ENCODE peak calls at places on chromosomes 7 and 10, in ten cellular contexts. Y is adrenal gland, N is tibial artery, Z is sigmoid colon, E is bronchial epithelial cell, R is trophoblast cell, K is heart right ventricle, S is RWPE2, L is colonic mucosa, V is MM.1S. M is an unnamed sample. For H3K36me3, the result is how much of the 10 kb centered on the place peaks cover.

GRCh38 chr10:8350250-8350967 is 295.9 kb downstream of the GATA3 start:
- DNase-seq in Y (no peak), N (no peak), Z (no peak), E (no peak), R (peak), K (no peak), S (no peak), L (no peak), V (no peak), M (no peak)

GRCh38 chr10:103986360-103986759 is 19.4 kb downstream of the SLK start:
- DNase-seq in Y (no peak), N (no peak), Z (no peak), E (no peak), R (no peak), K (no peak), S (no peak), L (no peak), V (no peak), M (no peak)

GRCh38 chr10:21689881-21690280 is 155.8 kb downstream of the MLLT10 start:
- DNase-seq in Y (no peak), N (no peak), Z (no peak), E (no peak), R (no peak), K (no peak), S (no peak), L (no peak), V (peak), M (no peak)

GRCh38 chr10:31483546-31483945 is 164.5 kb downstream of the ZEB1 start:
- DNase-seq in Y (no peak), N (no peak), Z (no peak), E (no peak), R (no peak), K (no peak), S (no peak), L (no peak), V (no peak), M (no peak)

GRCh38 chr7:123682690-123683089 is 27.0 kb downstream of the LMOD2 start:
- DNase-seq in Y (peak), N (no peak), Z (no peak), E (peak), R (peak), K (no peak), S (no peak), L (peak), V (peak), M (peak)

GRCh38 chr7:92608380-92609322 is 18.5 kb upstream of the FAM133B start:
- DNase-seq in Y (no peak), N (no peak), Z (no peak), E (no peak), R (peak), K (no peak), S (no peak), L (peak), V (no peak), M (no peak)

GRCh38 chr7:194257-194995 is 2.1 kb downstream of the FAM20C start:
- DNase-seq in Y (no peak), N (no peak), Z (no peak), E (no peak), R (no peak), K (no peak), S (no peak), L (peak), V (no peak), M (no peak)

GRCh38 chr7:88329532-88330463 is 23.1 kb upstream of the STEAP4 start:
- DNase-seq in Y (no peak), N (no peak), Z (no peak), E (no peak), R (no peak), K (no peak), S (no peak), L (no peak), V (no peak), M (no peak)

GRCh38 chr10:71693377-71693776 is 26.2 kb downstream of the C10orf105 start:
- DNase-seq in Y (no peak), N (no peak), Z (no peak), E (peak), R (no peak), K (no peak), S (no peak), L (no peak), V (no peak), M (no peak)

GRCh38 chr7:80499350-80499955 is 12.4 kb downstream of the GNAT3 start:
- DNase-seq in Y (peak), N (no peak), Z (peak), E (peak), R (peak), K (peak), S (peak), L (no peak), V (no peak), M (no peak)

GRCh38 chr7:98995111-98995510 is 116.8 kb downstream of the TRRAP start:
- DNase-seq in Y (no peak), N (no peak), Z (no peak), E (no peak), R (no peak), K (no peak), S (no peak), L (no peak), V (no peak), M (no peak)

GRCh38 chr7:116354171-116354545 is 143.8 kb downstream of the TES start:
- DNase-seq in Y (no peak), N (peak), Z (peak), E (peak), R (peak), K (peak), S (no peak), L (peak), V (no peak), M (no peak)

GRCh38 chr10:30503700-30504462 is 69.9 kb downstream of the MAP3K8 start:
- DNase-seq in Y (peak), N (no peak), Z (no peak), E (no peak), R (no peak), K (no peak), S (no peak), L (no peak), V (no peak), M (no peak)

GRCh38 chr7:40221836-40222235 is 87.0 kb downstream of the SUGCT start:
- DNase-seq in Y (no peak), N (peak), Z (no peak), E (peak), R (peak), K (no peak), S (peak), L (no peak), V (no peak), M (no peak)

GRCh38 chr10:107692072-107692471 is 527.6 kb upstream of the SORCS1 start:
- DNase-seq in Y (no peak), N (no peak), Z (no peak), E (no peak), R (no peak), K (no peak), S (no peak), L (no peak), V (no peak), M (no peak)

GRCh38 chr10:1374901-1375804 is 319.0 kb downstream of the WDR37 start:
- DNase-seq in Y (no peak), N (no peak), Z (no peak), E (no peak), R (no peak), K (no peak), S (no peak), L (peak), V (no peak), M (no peak)

GRCh38 chr10:46232666-46233065 is 54.1 kb upstream of the ANTXRL start:
- DNase-seq in Y (no peak), N (no peak), Z (no peak), E (no peak), R (no peak), K (no peak), S (peak), L (peak), V (no peak), M (no peak)

GRCh38 chr7:74058486-74058885 is 25.1 kb upstream of the LIMK1 start:
- DNase-seq in Y (no peak), N (peak), Z (no peak), E (no peak), R (no peak), K (no peak), S (no peak), L (no peak), V (no peak), M (no peak)

GRCh38 chr10:124849111-124849773 is 47.6 kb downstream of the ABRAXAS2 start:
- DNase-seq in Y (no peak), N (no peak), Z (no peak), E (no peak), R (no peak), K (no peak), S (no peak), L (no peak), V (no peak), M (no peak)

GRCh38 chr7:102425639-102426267 is 7.6 kb upstream of the ORAI2 start:
- DNase-seq in Y (no peak), N (peak), Z (no peak), E (no peak), R (peak), K (no peak), S (no peak), L (peak), V (peak), M (peak)

GRCh38 chr7:3197567-3198212 is 103.4 kb upstream of the SDK1 start:
- DNase-seq in Y (no peak), N (no peak), Z (peak), E (no peak), R (no peak), K (no peak), S (no peak), L (no peak), V (no peak), M (no peak)

GRCh38 chr7:584122-584465 is 64.4 kb upstream of the PDGFA start:
- DNase-seq in Y (no peak), N (no peak), Z (no peak), E (no peak), R (peak), K (no peak), S (no peak), L (peak), V (no peak), M (peak)

GRCh38 chr10:32367793-32368453 is 21.0 kb upstream of the EPC1 start:
- DNase-seq in Y (peak), N (peak), Z (peak), E (peak), R (peak), K (peak), S (no peak), L (peak), V (peak), M (peak)

GRCh38 chr7:127620406-127621233 is 2.7 kb upstream of the PAX4 start:
- DNase-seq in Y (no peak), N (no peak), Z (no peak), E (no peak), R (no peak), K (no peak), S (no peak), L (no peak), V (no peak), M (no peak)

DNA sequence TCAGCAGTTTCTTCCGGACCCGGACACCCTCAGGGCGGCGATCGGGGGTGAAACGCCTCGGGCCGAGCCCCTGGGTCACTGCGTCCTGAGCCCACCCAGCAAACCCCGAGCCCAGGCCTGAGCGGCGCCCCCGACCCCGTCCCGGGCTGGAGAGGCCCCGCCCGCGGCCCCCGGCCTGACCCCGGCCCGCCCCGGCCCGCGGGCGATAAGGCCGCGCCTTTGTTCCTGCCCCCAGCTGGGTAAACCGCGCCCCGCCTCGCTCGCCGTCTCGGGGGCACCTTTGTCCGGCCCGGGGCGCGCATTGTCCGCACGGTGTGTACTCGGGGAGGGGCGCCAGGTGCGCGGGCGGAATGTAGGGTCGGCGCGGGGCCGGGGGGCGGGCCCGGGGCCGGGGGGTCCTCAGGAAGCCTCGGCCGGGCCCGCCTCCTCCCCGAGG is 10.8 kb downstream of the MNX1 start:
- DNase-seq in Y (no peak), N (peak), Z (no peak), E (no peak), R (no peak), K (no peak), S (no peak), L (peak), V (no peak), M (no peak)
- H3K4me3 ChIP-seq in Y (no peak), N (peak), Z (peak), E (peak), R (no peak), K (peak), S (peak), L (peak), V (peak), M (peak)

GRCh38 chr7:67765481-67765880 is 768.8 kb downstream of the TYW1 start:
- DNase-seq in Y (no peak), N (no peak), Z (no peak), E (no peak), R (no peak), K (no peak), S (no peak), L (no peak), V (no peak), M (no peak)

GRCh38 chr7:67758551-67758950 is 761.9 kb downstream of the TYW1 start:
- DNase-seq in Y (no peak), N (no peak), Z (no peak), E (no peak), R (no peak), K (no peak), S (no peak), L (no peak), V (no peak), M (no peak)

GRCh38 chr7:67764312-67764711 is 767.7 kb downstream of the TYW1 start:
- DNase-seq in Y (no peak), N (no peak), Z (no peak), E (no peak), R (no peak), K (no peak), S (no peak), L (no peak), V (no peak), M (no peak)

GRCh38 chr7:67760971-67761370 is 764.3 kb downstream of the TYW1 start:
- DNase-seq in Y (no peak), N (no peak), Z (no peak), E (no peak), R (no peak), K (no peak), S (no peak), L (no peak), V (no peak), M (no peak)
- H3K36me3 ChIP-seq in Y (under half), N (under half), Z (under half), E (under half), R (under half), K (under half), S (under half), L (under half), V (under half), M (under half)

GRCh38 chr7:130483036-130483435 is 8.8 kb upstream of the MEST start:
- DNase-seq in Y (no peak), N (no peak), Z (no peak), E (no peak), R (no peak), K (no peak), S (no peak), L (no peak), V (no peak), M (no peak)

GRCh38 chr7:130486114-130486962 is 5.5 kb upstream of the MEST start:
- DNase-seq in Y (peak), N (no peak), Z (peak), E (peak), R (peak), K (peak), S (peak), L (peak), V (peak), M (peak)

GRCh38 chr7:130488376-130489139 is 3.3 kb upstream of the MEST start:
- DNase-seq in Y (no peak), N (no peak), Z (no peak), E (no peak), R (peak), K (no peak), S (no peak), L (no peak), V (no peak), M (no peak)

GRCh38 chr7:130486963-130487324 is 4.9 kb upstream of the MEST start:
- DNase-seq in Y (no peak), N (no peak), Z (no peak), E (peak), R (peak), K (no peak), S (no peak), L (no peak), V (no peak), M (no peak)

DNA sequence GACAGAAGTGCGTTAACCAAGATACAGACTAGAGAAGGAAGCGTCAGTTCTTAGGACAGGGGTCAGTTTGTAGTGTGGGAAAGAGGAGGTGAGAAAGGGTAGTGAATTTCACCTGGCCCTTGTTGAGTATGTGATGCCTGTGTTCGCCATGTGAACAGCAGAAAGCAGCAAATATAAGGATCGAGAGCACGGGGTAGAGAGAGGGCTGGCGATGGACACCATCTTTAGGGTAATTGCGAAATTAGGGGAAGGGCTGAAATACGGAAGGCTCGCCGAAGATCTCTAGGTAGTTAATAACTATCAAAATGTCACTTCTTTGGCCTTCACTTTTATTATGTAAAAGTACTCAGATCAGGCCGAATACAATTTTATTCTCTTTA is 6.2 kb upstream of the MEST start:
- DNase-seq in Y (no peak), N (no peak), Z (no peak), E (no peak), R (no peak), K (no peak), S (no peak), L (no peak), V (no peak), M (no peak)
- H3K4me3 ChIP-seq in Y (no peak), N (peak), Z (peak), E (peak), R (no peak), K (peak), S (peak), L (peak), V (peak), M (peak)

GRCh38 chr7:44798649-44799275 is 2.3 kb downstream of the PPIA start:
- DNase-seq in Y (no peak), N (no peak), Z (no peak), E (no peak), R (peak), K (no peak), S (no peak), L (no peak), V (no peak), M (no peak)
- H3K36me3 ChIP-seq in Y (half or more), N (under half), Z (under half), E (under half), R (under half), K (under half), S (half or more), L (under half), V (under half), M (under half)

GRCh38 chr10:132516771-132517725 is 20.5 kb upstream of the INPP5A start:
- DNase-seq in Y (peak), N (peak), Z (peak), E (peak), R (peak), K (peak), S (peak), L (peak), V (no peak), M (no peak)

GRCh38 chr10:132518572-132519381 is 18.8 kb upstream of the INPP5A start:
- DNase-seq in Y (peak), N (peak), Z (no peak), E (peak), R (peak), K (peak), S (peak), L (peak), V (no peak), M (no peak)

GRCh38 chr10:132515811-132516726 is 21.5 kb upstream of the INPP5A start:
- DNase-seq in Y (no peak), N (peak), Z (peak), E (no peak), R (no peak), K (peak), S (peak), L (no peak), V (no peak), M (no peak)

GRCh38 chr10:132519382-132520146 is 18.0 kb upstream of the INPP5A start:
- DNase-seq in Y (no peak), N (peak), Z (peak), E (no peak), R (no peak), K (peak), S (peak), L (no peak), V (no peak), M (no peak)

GRCh38 chr10:132517951-132518521 is 19.6 kb upstream of the INPP5A start:
- DNase-seq in Y (no peak), N (peak), Z (peak), E (no peak), R (no peak), K (peak), S (peak), L (no peak), V (no peak), M (no peak)
- H3K4me3 ChIP-seq in Y (no peak), N (peak), Z (peak), E (no peak), R (no peak), K (peak), S (no peak), L (no peak), V (no peak), M (no peak)